ENCODE peak calls at places on chromosome 15, in nine cellular contexts. U is foreskin fibroblast, M is psoas muscle, Z is cardiac muscle cell, W is esophagus squamous epithelium, G is uterus, V is fibroblast of the aortic adventitia, J is tibial nerve, X is hepatocyte. C is an unnamed sample.

GRCh38 chr15:94234300-94234699 is 2.9 kb downstream of the MCTP2 start:
- DNase-seq in V (no peak), U (peak; percentile 6), X (peak; percentile 32), Z (no peak), G (no peak), J (no peak), W (no peak), M (no peak), C (no peak)

GRCh38 chr15:79609501-79609900 is 177.4 kb downstream of the MINAR1 start:
- DNase-seq in W (no peak), Z (no peak), X (no peak), J (no peak), U (no peak), M (no peak), V (no peak), G (no peak), C (no peak)

GRCh38 chr15:41180206-41180789 is 50.3 kb downstream of the EXD1 start:
- DNase-seq in W (no peak), G (no peak), Z (no peak), J (no peak), M (no peak), X (no peak), U (peak; percentile 48), V (peak; percentile 7), C (no peak)

GRCh38 chr15:39407116-39407515 is 173.8 kb upstream of the THBS1 start:
- DNase-seq in Z (no peak), G (no peak), U (peak; percentile 84), X (no peak), J (no peak), M (no peak), V (peak; percentile 69), W (no peak), C (no peak)

GRCh38 chr15:85504739-85505676 is 124.6 kb downstream of the AKAP13 start:
- DNase-seq in G (no peak), V (peak; percentile 83), X (peak; percentile 74), Z (peak; percentile 74), U (peak; percentile 82), J (peak; percentile 90), W (no peak), M (no peak), C (no peak)

GRCh38 chr15:37056168-37056893 is 44.0 kb downstream of the MEIS2 start:
- DNase-seq in X (no peak), Z (no peak), U (peak; percentile 7), M (peak; percentile 52), W (no peak), V (peak; percentile 36), G (peak; percentile 74), J (no peak), C (no peak)

GRCh38 chr15:31273258-31273941 is 53.2 kb upstream of the KLF13 start:
- DNase-seq in V (no peak), X (peak; percentile 5), J (no peak), Z (no peak), M (peak; percentile 42), G (no peak), W (no peak), U (no peak), C (no peak)

GRCh38 chr15:90936823-90937222 is 1.7 kb downstream of the UNC45A start:
- DNase-seq in G (no peak), Z (no peak), X (no peak), U (no peak), V (no peak), J (no peak), M (no peak), W (no peak), C (no peak)

GRCh38 chr15:98649621-98649995 is 1.3 kb downstream of the IGF1R start:
- DNase-seq in V (peak; percentile 33), G (peak; percentile 42), Z (peak; percentile 59), W (no peak), M (peak; percentile 83), J (peak; percentile 5), U (peak; percentile 64), X (peak; percentile 66), C (no peak)

GRCh38 chr15:63532307-63532744 is 27.9 kb downstream of the USP3 start:
- DNase-seq in U (peak; percentile 47), V (peak; percentile 41), W (no peak), G (no peak), Z (no peak), X (no peak), J (no peak), M (no peak), C (no peak)

GRCh38 chr15:63528138-63528659 is 23.8 kb downstream of the USP3 start:
- DNase-seq in X (no peak), V (no peak), J (no peak), U (no peak), Z (no peak), M (no peak), W (no peak), G (no peak), C (no peak)

GRCh38 chr15:63530762-63531299 is 26.4 kb downstream of the USP3 start:
- DNase-seq in U (no peak), X (no peak), V (no peak), G (no peak), Z (no peak), J (no peak), W (no peak), M (no peak), C (no peak)

GRCh38 chr15:63530235-63530634 is 25.8 kb downstream of the USP3 start:
- DNase-seq in V (no peak), J (no peak), M (no peak), Z (no peak), X (no peak), U (no peak), G (no peak), W (no peak), C (no peak)

DNA sequence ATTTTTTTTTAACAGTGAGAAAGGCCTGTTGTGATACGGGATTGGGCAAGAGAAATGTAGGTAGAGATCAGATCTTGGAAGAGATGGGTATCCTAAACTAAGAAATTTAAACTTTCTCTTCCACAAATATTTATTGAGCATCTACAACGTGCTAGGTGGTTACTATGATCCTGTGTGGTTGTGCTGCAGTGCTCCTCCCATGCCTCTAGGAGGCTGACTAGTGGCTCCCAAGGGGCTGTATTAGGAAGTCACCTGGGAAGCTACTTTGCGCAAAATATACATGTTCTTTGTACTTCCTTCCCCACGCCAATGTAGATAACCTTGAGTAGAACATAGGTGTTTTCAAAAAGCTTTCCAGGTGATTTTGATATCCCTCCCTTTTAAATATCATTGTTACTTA is 27.2 kb downstream of the USP3 start:
- DNase-seq in U (no peak), W (no peak), Z (no peak), G (no peak), V (no peak), J (no peak), X (no peak), M (no peak), C (no peak)
- TF ChIP-seq CTCF in U (no peak), W (no peak), Z (peak; percentile 21), G (no peak), V (peak; percentile 23), J (no peak), X (peak; percentile 8), M (no peak), C (no peak)

GRCh38 chr15:43214592-43215295 is 6.1 kb downstream of the EPB42 start:
- DNase-seq in J (no peak), V (no peak), U (no peak), G (no peak), W (no peak), M (no peak), Z (peak; percentile 60), X (no peak), C (no peak)

GRCh38 chr15:43215961-43216360 is 4.9 kb downstream of the EPB42 start:
- DNase-seq in V (no peak), M (no peak), Z (no peak), J (no peak), G (no peak), U (peak; percentile 26), X (no peak), W (no peak), C (no peak)

GRCh38 chr15:43219929-43220886 is 610 bp downstream of the EPB42 start:
- DNase-seq in M (no peak), V (no peak), Z (no peak), G (no peak), W (no peak), X (no peak), J (no peak), U (no peak), C (no peak)

GRCh38 chr15:43220991-43221403 is at the start of gene EPB42:
- DNase-seq in J (no peak), M (no peak), V (no peak), Z (no peak), G (no peak), W (no peak), X (no peak), U (no peak), C (no peak)

DNA sequence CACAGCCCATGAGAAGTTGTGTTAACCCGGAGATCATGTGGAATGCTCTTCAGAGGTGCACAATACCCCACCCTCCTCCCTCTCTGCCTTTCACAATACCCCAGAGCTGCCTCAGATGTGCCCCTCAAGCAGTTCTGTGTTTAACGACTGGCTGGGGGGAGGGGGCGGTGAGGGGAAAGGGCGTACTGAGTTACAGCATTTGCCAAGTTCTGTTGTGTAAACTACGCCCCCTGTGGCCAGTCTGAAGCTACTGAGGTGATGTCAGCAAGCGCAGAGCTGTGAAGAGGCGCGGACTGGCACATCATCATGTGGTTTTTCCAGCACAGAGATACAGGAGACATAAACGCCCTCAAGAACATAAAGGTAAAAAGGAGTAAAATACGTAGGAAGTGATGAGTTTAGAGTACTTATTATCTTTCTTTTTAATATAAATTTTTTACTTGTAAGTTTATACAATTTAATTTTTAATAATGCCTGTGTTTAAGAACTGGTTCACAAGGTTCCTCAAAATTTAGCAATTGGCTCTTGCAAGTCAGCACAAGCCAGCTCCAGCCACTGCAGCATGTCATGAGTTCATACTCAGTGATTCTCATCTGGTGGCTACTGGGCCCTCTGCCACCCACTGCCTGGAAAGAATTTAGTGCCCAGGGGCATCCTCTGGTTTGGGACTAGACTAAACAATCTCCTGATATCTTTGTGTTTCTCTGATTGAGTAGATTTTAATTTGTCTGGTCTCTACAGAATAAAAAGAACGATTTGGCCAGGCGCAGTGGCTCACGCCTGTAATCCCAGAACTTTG is 1.7 kb downstream of the EPB42 start:
- DNase-seq in W (no peak), Z (peak; percentile 48), V (peak; percentile 10), U (peak; percentile 45), G (no peak), J (no peak), M (no peak), X (peak; percentile 47), C (no peak)
- TF ChIP-seq CTCF in W (peak; percentile 16), Z (peak; percentile 38), V (peak; percentile 19), U (peak; percentile 18), G (no peak), J (no peak), M (no peak), X (peak; percentile 38), C (no peak)

DNA sequence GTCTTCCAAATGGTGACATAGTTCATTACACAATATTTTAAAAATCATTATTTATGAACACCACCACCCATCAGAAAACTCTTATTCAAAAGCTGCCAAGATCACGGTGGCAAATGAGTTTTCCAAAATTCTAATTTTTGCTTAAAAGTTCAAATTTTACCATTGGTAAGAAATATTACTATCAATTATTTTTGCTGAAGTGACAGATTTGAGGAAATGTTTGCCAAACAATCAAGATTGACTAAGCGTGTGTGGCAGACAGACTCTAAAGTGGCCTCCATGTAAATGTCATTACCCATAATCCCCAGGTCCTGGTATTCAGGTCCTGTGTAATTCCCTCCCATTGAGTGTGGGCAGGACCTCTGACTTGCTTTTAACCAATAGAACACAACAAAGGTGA is 35.0 kb downstream of the ZNF280D start:
- DNase-seq in J (no peak), W (no peak), G (no peak), M (no peak), X (no peak), U (no peak), V (no peak), Z (no peak), C (no peak)
- TF ChIP-seq CTCF in J (no peak), W (no peak), G (no peak), M (no peak), X (no peak), U (no peak), V (no peak), Z (no peak), C (no peak)

GRCh38 chr15:45611305-45611704 is 23.5 kb upstream of the SQOR start:
- DNase-seq in M (no peak), W (no peak), G (no peak), Z (no peak), X (peak; percentile 33), J (no peak), V (peak; percentile 43), U (peak; percentile 60), C (no peak)
- TF ChIP-seq CTCF in M (peak; percentile 30), W (no peak), G (peak; percentile 10), Z (peak; percentile 49), X (peak; percentile 52), J (no peak), V (peak; percentile 48), U (peak; percentile 41), C (no peak)

C was measured in activated B cell treated with CpG ODN at 0.5 μM for 24 hours.